ENCODE peak calls at places on chromosomes 11 and 22, in four cellular contexts. D, S, G and F are unnamed samples.

GRCh38 chr22:22196018-22196533 is 48.5 kb upstream of the VPREB1 start:
- DNase-seq in D (no peak), S (no peak), G (no peak), F (no peak)

GRCh38 chr11:63993983-63994382 is 7.7 kb downstream of the OTUB1 start:
- DNase-seq in D (no peak), S (no peak), G (no peak), F (no peak)

GRCh38 chr11:118996926-118997626 is 862 bp upstream of the CENATAC start:
- DNase-seq in D (no peak), S (peak; percentile 48), G (no peak), F (peak; percentile 23)

GRCh38 chr22:26109686-26110315 is 59.5 kb upstream of the SEZ6L start:
- DNase-seq in D (no peak), S (no peak), G (no peak), F (no peak)

GRCh38 chr11:61072316-61073109 is 29.8 kb upstream of the CD5 start:
- DNase-seq in D (no peak), S (no peak), G (no peak), F (no peak)

GRCh38 chr22:23862103-23862502 is 4.4 kb downstream of the SLC2A11 start:
- DNase-seq in D (peak; percentile 32), S (no peak), G (peak; percentile 55), F (no peak)

GRCh38 chr22:44584256-44584902 is 86.3 kb upstream of the RTL6 start:
- DNase-seq in D (no peak), S (no peak), G (no peak), F (no peak)

GRCh38 chr11:15127341-15127740 is 12.6 kb downstream of the INSC start:
- DNase-seq in D (no peak), S (no peak), G (peak; percentile 4), F (no peak)

GRCh38 chr11:469684-470667 is 19.9 kb downstream of the PTDSS2 start:
- DNase-seq in D (no peak), S (peak; percentile 83), G (no peak), F (no peak)

GRCh38 chr22:38740116-38740723 is 15.6 kb downstream of the SUN2 start:
- DNase-seq in D (no peak), S (no peak), G (no peak), F (no peak)

GRCh38 chr11:48087974-48088681 is 107.8 kb downstream of the PTPRJ start:
- DNase-seq in D (no peak), S (peak; percentile 24), G (no peak), F (no peak)

GRCh38 chr11:83545911-83546310 is 259.7 kb upstream of the CCDC90B start:
- DNase-seq in D (no peak), S (no peak), G (no peak), F (no peak)

GRCh38 chr11:2774173-2775082 is 74.6 kb upstream of the KCNQ1OT1 start:
- DNase-seq in D (no peak), S (no peak), G (no peak), F (no peak)

DNA sequence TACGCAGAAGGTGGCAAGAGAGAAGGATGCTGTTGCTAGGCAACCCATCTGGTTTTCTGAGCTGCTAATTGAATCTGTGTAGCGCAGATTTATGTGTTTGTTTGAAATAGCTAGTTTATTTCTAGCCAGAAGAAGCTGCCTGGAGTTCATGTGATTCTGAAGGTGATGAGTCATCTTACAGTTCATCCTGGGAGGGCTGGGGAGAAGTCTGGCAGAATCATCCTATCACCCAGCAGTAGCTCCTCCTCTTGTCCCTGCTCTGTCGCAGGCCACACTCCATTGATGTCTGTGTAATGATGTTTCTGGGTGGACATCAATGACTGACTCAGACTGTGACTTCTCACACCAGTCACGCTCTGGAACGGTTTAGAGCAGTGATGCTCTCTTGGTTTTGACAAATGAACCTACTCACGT is 4.8 kb upstream of the FBXO7 start:
- DNase-seq in D (peak; percentile 13), S (no peak), G (no peak), F (no peak)
- TF ChIP-seq SRF in D (no peak), S (no peak), G (no peak), F (no peak)

DNA sequence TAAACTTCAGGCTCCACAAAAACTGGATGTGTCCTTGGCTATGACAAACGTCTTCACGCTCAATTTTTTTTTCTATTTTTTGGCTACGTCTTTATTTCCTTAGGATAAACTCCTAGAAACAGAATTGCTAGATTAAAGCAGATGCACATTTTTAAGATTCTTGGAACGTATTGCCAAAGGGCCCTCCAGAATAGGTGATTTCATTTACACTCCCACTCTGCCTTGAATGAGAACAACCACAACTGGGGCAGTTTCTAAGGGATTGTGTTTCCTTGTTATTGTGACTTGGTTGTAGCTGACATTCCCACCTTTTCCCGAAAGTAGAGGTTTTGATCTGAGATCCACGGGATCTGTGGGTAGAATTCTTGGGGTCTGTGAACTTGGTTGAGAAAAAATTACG is 21.6 kb downstream of the LRRC32 start:
- DNase-seq in D (no peak), S (no peak), G (no peak), F (no peak)
- H2AFZ ChIP-seq in D (no peak overlapping the region), S (no peak overlapping the region), G (no peak overlapping the region), F (no peak overlapping the region)

GRCh38 chr11:95605271-95605940 is 184.2 kb downstream of the FAM76B start:
- DNase-seq in D (no peak), S (no peak), G (no peak), F (no peak)
- TF ChIP-seq SRF in D (no peak), S (no peak), G (no peak), F (no peak)

GRCh38 chr11:114399903-114400221 is 449 bp downstream of the C11orf71 start:
- DNase-seq in D (no peak), S (peak; percentile 40), G (no peak), F (peak; percentile 2)
- H2AFZ ChIP-seq in D (no peak overlapping the region), S (no peak overlapping the region), G (peak overlapping the region; percentile 82), F (peak overlapping the region; percentile 98)

DNA sequence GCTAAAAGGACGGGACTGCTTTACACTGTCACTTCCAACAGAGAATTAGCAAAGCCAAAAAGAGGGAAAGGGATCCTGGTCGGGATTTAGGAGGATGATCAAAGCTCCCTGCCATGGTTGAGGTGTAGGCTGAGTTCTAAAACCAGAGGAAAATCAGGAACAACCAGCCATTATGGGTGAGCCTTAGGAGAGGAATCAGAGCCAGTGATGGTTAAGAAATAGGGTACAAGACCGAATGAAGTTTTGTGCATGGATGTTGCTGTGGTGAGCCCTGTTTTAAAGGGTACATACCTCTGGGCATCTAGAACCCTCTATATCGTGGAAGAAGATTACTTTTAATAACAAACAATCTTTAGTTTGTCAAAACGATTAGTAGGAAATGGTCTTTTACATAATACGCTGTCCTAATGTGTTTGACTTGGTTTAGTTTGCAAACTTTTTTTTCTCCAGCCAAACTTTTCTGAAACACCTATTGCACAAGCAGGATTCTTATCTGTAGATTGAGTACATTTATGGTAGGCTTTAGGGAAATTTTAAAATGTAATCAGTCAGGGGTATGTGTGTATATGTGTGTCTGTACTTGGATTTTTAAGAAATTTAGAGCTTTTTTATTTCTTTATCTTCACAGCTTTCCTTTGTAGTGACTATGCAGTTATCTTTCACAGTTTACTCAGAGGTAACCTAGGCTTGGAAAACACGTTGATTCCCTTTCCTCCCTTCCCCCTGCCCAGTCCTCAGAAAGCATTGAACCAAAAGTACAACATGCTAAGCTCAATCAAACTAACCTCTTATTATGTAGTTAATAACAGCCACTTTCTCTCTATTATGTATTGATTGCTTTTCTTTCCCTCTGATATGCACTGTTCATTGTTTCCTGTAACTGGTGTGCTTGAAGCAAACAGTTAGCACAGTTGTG is 26.8 kb downstream of the TRIM44 start:
- DNase-seq in D (no peak), S (no peak), G (no peak), F (no peak)
- TF ChIP-seq SRF in D (no peak), S (no peak), G (no peak), F (no peak)

DNA sequence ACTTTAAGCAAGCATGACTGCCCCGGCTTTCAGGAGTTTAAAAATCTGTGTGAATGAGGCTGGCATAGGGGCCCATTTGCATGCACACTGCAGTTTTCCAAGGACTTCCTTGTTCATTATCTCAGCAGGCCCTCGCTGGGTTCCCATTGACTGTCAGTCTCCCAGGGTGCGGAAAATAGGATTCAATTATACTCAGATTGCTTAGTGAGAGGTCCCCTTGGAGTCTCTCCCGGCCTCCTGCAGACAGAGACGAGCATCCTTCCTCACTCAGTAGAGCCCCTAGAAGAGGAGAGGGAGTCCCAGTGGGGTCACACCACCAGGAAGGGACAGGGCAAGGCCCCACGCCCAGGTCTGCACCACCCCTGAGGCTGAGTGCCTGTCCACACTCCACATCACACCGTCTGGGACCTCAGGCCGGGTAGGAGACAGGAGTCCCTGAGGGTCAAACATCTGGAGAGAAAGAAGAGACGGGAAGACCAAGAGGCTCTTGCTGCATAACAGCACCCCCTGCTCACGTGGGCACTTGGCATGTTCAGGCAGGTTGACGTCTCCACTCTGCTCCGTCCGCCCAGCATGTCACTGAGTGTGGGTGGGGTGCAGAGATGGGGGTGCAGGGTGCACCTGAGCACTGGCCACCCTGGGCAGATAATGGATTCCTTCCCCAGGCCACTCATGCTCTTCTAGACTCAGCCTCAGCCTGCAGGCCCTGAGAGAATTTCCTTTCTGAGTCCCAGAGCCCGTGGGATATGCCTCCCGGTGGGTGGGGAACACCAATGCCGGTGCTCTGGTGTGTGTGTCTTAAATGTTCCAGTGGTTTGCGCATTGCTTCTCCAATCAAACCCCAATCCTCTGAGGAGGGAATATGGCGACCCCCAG is 58.8 kb downstream of the MCM5 start:
- DNase-seq in D (no peak), S (no peak), G (no peak), F (no peak)
- H2AFZ ChIP-seq in D (no peak overlapping the region), S (no peak overlapping the region), G (no peak overlapping the region), F (no peak overlapping the region)